ENCODE peak calls at places on chromosomes 16 and 17, in five cellular contexts. W, M, H, T and A are unnamed samples.

GRCh38 chr17:8629371-8630226 is 926 bp downstream of the MYH10 start:
- DNase-seq in W (peak; percentile 14), M (peak; percentile 21), H (peak; percentile 63), T (peak; percentile 46), A (peak; percentile 34)

GRCh38 chr16:89407282-89407924 is 83.0 kb downstream of the ANKRD11 start:
- DNase-seq in W (no peak), M (no peak), H (no peak), T (no peak), A (no peak)

GRCh38 chr17:82931696-82932060 is 91.9 kb upstream of the ZNF750 start:
- DNase-seq in W (no peak), M (no peak), H (peak; percentile 81), T (no peak), A (peak; percentile 13)

GRCh38 chr16:138049-138417 is 440 bp downstream of the NPRL3 start:
- DNase-seq in W (peak; percentile 16), M (peak; percentile 29), H (peak; percentile 63), T (no peak), A (peak; percentile 23)

GRCh38 chr17:17001874-17002520 is 30.1 kb upstream of the TNFRSF13B start:
- DNase-seq in W (peak; percentile 74), M (peak; percentile 69), H (peak; percentile 86), T (peak; percentile 75), A (peak; percentile 87)

GRCh38 chr17:46742539-46743270 is 75.8 kb downstream of the WNT3 start:
- DNase-seq in W (no peak), M (no peak), H (no peak), T (no peak), A (no peak)

GRCh38 chr16:81590714-81591537 is 146.3 kb downstream of the CMIP start:
- DNase-seq in W (no peak), M (no peak), H (no peak), T (no peak), A (no peak)

GRCh38 chr16:57618306-57619132 is 9.9 kb upstream of the ADGRG1 start:
- DNase-seq in W (no peak), M (no peak), H (no peak), T (peak; percentile 77), A (peak; percentile 82)

GRCh38 chr16:21166561-21166961 is 8.1 kb downstream of the LDAF1 start:
- DNase-seq in W (no peak), M (no peak), H (no peak), T (no peak), A (no peak)

GRCh38 chr16:67183-67791 is 5.1 kb downstream of the RHBDF1 start:
- DNase-seq in W (no peak), M (no peak), H (peak; percentile 37), T (no peak), A (peak; percentile 94)

GRCh38 chr17:82236142-82236971 is 7.5 kb downstream of the SLC16A3 start:
- DNase-seq in W (peak; percentile 64), M (peak; percentile 63), H (peak; percentile 81), T (no peak), A (peak; percentile 96)

GRCh38 chr16:89696598-89697128 is 4.8 kb downstream of the SPATA2L start:
- DNase-seq in W (no peak), M (no peak), H (peak; percentile 30), T (no peak), A (no peak)

GRCh38 chr16:55225972-55226542 is 97.9 kb upstream of the IRX6 start:
- DNase-seq in W (no peak), M (no peak), H (no peak), T (no peak), A (no peak)

GRCh38 chr16:67311607-67312449 is 14.7 kb downstream of the KCTD19 start:
- DNase-seq in W (no peak), M (no peak), H (no peak), T (no peak), A (no peak)

GRCh38 chr17:77501101-77501566 is 360.4 kb downstream of the SEC14L1 start:
- DNase-seq in W (no peak), M (no peak), H (no peak), T (no peak), A (no peak)

GRCh38 chr16:2196162-2196980 is at the start of gene CASKIN1:
- DNase-seq in W (no peak), M (no peak), H (no peak), T (no peak), A (no peak)

GRCh38 chr17:42680331-42680808 is 1.3 kb downstream of the CCR10 start:
- DNase-seq in W (no peak), M (peak; percentile 26), H (no peak), T (no peak), A (no peak)

GRCh38 chr17:82056729-82057621 is 5.3 kb downstream of the GPS1 start:
- DNase-seq in W (no peak), M (no peak), H (no peak), T (no peak), A (no peak)

GRCh38 chr17:8384801-8385335 is 1.9 kb upstream of the RPL26 start:
- DNase-seq in W (no peak), M (no peak), H (no peak), T (no peak), A (no peak)

GRCh38 chr16:610513-611381 is 20.0 kb upstream of the WFIKKN1 start:
- DNase-seq in W (peak; percentile 51), M (peak; percentile 63), H (peak; percentile 51), T (no peak), A (peak; percentile 61)

GRCh38 chr17:82272495-82273326 is 789 bp downstream of the CSNK1D start:
- DNase-seq in W (no peak), M (no peak), H (no peak), T (no peak), A (no peak)

GRCh38 chr17:73902416-73903181 is 258.4 kb upstream of the SDK2 start:
- DNase-seq in W (no peak), M (no peak), H (no peak), T (no peak), A (peak; percentile 15)

GRCh38 chr16:25010542-25010941 is 4.6 kb downstream of the ARHGAP17 start:
- DNase-seq in W (no peak), M (no peak), H (no peak), T (no peak), A (no peak)

GRCh38 chr17:33234930-33235685 is 58.0 kb downstream of the ASIC2 start:
- DNase-seq in W (no peak), M (peak; percentile 21), H (peak; percentile 78), T (peak; percentile 27), A (peak; percentile 14)

GRCh38 chr16:28320023-28320561 is 27.8 kb downstream of the SBK1 start:
- DNase-seq in W (no peak), M (no peak), H (no peak), T (no peak), A (no peak)

GRCh38 chr16:31484491-31485171 is 1.7 kb downstream of the SLC5A2 start:
- DNase-seq in W (no peak), M (no peak), H (no peak), T (no peak), A (no peak)

GRCh38 chr16:728131-728889 is 1.4 kb downstream of the HAGHL start:
- DNase-seq in W (peak; percentile 55), M (peak; percentile 30), H (no peak), T (peak; percentile 50), A (peak; percentile 47)

GRCh38 chr17:66255112-66255511 is 25.9 kb upstream of the APOH start:
- DNase-seq in W (no peak), M (peak; percentile 16), H (no peak), T (peak; percentile 46), A (peak; percentile 4)

GRCh38 chr17:40033339-40033738 is 18.1 kb downstream of the CSF3 start:
- DNase-seq in W (no peak), M (peak; percentile 65), H (no peak), T (no peak), A (no peak)
- H3K27ac ChIP-seq in W (no peak overlapping the region), M (peak overlapping the region; percentile 78), H (no peak overlapping the region), T (no peak overlapping the region), A (no peak overlapping the region)

DNA sequence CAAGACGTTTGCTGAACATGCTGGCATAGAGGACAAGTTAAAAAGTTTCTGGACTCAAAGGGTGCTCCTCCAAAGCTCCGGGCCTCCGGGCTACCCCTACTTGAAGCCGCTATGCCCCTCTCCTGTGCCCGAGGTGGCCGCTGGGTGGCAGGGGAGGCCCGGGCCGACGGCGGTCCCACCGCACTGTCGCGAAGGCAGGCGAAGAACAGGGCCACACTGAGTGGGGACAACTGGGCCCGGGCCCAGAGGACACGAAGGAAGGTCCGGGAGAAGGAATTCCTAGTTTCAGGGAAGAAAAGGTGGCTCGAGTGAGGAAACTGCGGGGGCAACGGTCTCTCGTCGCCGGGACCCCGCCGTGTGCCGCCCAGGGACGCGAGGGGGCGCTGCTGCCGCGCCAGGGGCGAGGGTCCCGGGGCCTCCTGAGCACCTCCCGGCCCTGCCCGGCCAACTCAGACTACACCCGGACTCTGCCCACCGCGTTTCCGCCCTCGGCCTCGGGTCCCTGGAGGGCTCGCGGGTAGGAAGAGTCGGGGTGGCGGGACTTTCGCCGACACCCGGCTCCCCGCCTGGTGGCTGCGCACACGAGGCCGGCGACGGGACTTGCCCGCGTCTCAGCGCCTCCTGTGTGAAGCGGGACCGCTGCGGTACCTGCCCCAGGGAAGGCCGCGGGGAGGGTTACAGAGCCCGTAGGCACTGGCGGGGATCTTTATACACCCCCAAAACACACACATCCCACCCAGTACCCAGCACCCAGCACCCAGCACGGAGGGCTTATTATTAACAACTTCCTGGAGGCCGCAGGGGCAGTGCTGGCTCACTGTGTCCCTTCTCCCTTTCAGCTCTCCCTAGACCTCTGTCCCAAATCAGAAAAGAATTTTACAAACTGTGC is 772 bp upstream of the CHCT1 start:
- DNase-seq in W (peak; percentile 68), M (peak; percentile 56), H (peak; percentile 69), T (peak; percentile 24), A (peak; percentile 60)
- H3K27ac ChIP-seq in W (peak overlapping the region; percentile 38), M (no peak overlapping the region), H (no peak overlapping the region), T (no peak overlapping the region), A (peak overlapping the region; percentile 15)

GRCh38 chr17:31249742-31250141 is 47.3 kb downstream of the OMG start:
- DNase-seq in W (no peak), M (no peak), H (no peak), T (no peak), A (no peak)
- H3K27ac ChIP-seq in W (no peak overlapping the region), M (no peak overlapping the region), H (no peak overlapping the region), T (no peak overlapping the region), A (no peak overlapping the region)

GRCh38 chr17:4480929-4481898 is 17.5 kb upstream of the SPNS2 start:
- DNase-seq in W (no peak), M (no peak), H (no peak), T (no peak), A (no peak)

GRCh38 chr17:4478318-4478830 is 20.3 kb upstream of the SPNS2 start:
- DNase-seq in W (no peak), M (no peak), H (no peak), T (no peak), A (no peak)

GRCh38 chr17:4477286-4477791 is 21.3 kb upstream of the SPNS2 start:
- DNase-seq in W (no peak), M (no peak), H (no peak), T (no peak), A (no peak)

GRCh38 chr17:4479982-4480751 is 18.5 kb upstream of the SPNS2 start:
- DNase-seq in W (no peak), M (peak; percentile 44), H (no peak), T (no peak), A (no peak)

DNA sequence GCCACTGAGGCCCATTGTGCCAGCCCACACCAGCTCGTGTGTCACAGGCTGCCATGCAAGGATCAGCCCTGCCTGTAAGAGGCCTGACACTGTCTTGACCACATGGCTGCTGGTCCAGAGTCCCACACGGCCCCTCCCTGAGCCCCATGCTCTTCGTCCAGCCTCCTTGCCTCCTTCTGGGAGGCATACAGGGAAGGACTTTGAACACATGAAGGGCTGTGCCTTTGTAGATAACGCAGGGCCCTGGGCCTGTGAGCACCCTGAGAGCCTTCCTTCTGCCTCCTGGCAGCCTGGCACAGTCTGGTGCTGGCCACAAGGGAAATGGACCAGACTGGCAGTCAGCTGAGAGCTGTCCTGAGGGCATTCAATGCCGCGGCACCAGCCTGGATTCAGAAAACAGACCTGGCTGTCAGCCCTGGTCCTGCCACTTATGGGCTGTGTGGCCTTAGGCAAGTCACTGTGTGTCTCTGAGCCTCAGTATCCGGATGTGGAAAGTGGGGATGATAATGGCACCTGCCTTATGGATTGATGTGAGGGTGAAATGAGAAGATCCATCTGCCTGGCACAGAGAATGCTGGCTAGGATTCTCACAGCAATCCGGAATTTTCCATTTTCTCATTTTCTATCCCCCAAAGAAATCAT is 19.2 kb upstream of the SPNS2 start:
- DNase-seq in W (no peak), M (no peak), H (no peak), T (no peak), A (no peak)
- H3K27ac ChIP-seq in W (no peak overlapping the region), M (peak overlapping the region; percentile 85), H (no peak overlapping the region), T (no peak overlapping the region), A (no peak overlapping the region)